ENCODE peak calls at places on chromosomes 13 and 19, in nine cellular contexts. K, O, G, N, S, D, Y, Q and E are unnamed samples.

GRCh38 chr19:58562126-58563033 is 4.0 kb upstream of the UBE2M start:
- DNase-seq in N (no peak), S (peak; percentile 39), Y (peak; percentile 60), O (no peak), Q (peak; percentile 45), D (no peak), G (no peak), K (peak; percentile 44), E (peak; percentile 55)

GRCh38 chr19:52369463-52370340 is at the start of gene ZNF880:
- DNase-seq in O (no peak), Q (peak; percentile 84), K (peak; percentile 81), N (no peak), G (no peak), D (peak; percentile 66), Y (peak; percentile 93), S (peak; percentile 89), E (peak; percentile 52)

GRCh38 chr19:45864629-45865082 is 530 bp downstream of the FOXA3 start:
- DNase-seq in Q (no peak), O (no peak), D (no peak), Y (no peak), K (no peak), N (no peak), G (no peak), S (no peak), E (no peak)

GRCh38 chr19:6229216-6229913 is 50.4 kb downstream of the MLLT1 start:
- DNase-seq in O (no peak), K (no peak), S (no peak), D (no peak), Q (no peak), Y (no peak), G (no peak), N (no peak), E (no peak)

GRCh38 chr19:6459356-6460098 is at the start of gene SLC25A23:
- DNase-seq in D (peak; percentile 76), Q (peak; percentile 70), N (peak; percentile 70), S (peak; percentile 64), O (peak; percentile 61), K (peak; percentile 47), Y (peak; percentile 97), G (peak; percentile 88), E (peak; percentile 80)

GRCh38 chr19:51107406-51108065 is 673 bp downstream of the CTU1 start:
- DNase-seq in D (no peak), G (peak; percentile 29), O (peak; percentile 15), K (peak; percentile 14), Q (no peak), Y (no peak), N (no peak), S (peak; percentile 20), E (peak; percentile 40)

GRCh38 chr19:30664358-30665058 is 292.3 kb downstream of the ZNF536 start:
- DNase-seq in Q (peak; percentile 30), N (no peak), O (no peak), Y (peak; percentile 51), D (peak; percentile 31), K (no peak), G (peak; percentile 2), S (peak; percentile 4), E (peak; percentile 12)

GRCh38 chr13:42181381-42181953 is 90.5 kb upstream of the AKAP11 start:
- DNase-seq in Y (peak; percentile 11), K (no peak), Q (no peak), N (no peak), G (no peak), O (no peak), S (no peak), D (no peak), E (no peak)

GRCh38 chr19:18211683-18212082 is 7.8 kb upstream of the RAB3A start:
- DNase-seq in N (no peak), Y (no peak), S (no peak), D (no peak), G (no peak), Q (no peak), O (no peak), K (no peak), E (no peak)

GRCh38 chr19:49585023-49585422 is 3.9 kb downstream of the PRRG2 start:
- DNase-seq in K (no peak), G (no peak), S (no peak), Q (no peak), Y (peak; percentile 54), N (no peak), D (no peak), O (no peak), E (no peak)

GRCh38 chr19:45469835-45470146 is 2.0 kb downstream of the FOSB start:
- DNase-seq in Q (no peak), N (peak; percentile 85), S (no peak), O (no peak), D (no peak), K (no peak), Y (peak; percentile 93), G (peak; percentile 95), E (no peak)

GRCh38 chr13:64272681-64273080 is 2857.0 kb upstream of the PCDH20 start:
- DNase-seq in O (no peak), S (no peak), D (no peak), Q (no peak), N (no peak), G (no peak), Y (no peak), K (peak; percentile 54), E (no peak)

GRCh38 chr19:52170304-52170703 is 1.1 kb downstream of the ZNF836 start:
- DNase-seq in Y (no peak), K (no peak), S (no peak), Q (no peak), O (no peak), N (no peak), D (no peak), G (no peak), E (no peak)

GRCh38 chr19:17311455-17312248 is 2.3 kb downstream of the DDA1 start:
- DNase-seq in O (no peak), G (no peak), Q (peak; percentile 77), N (no peak), S (peak; percentile 79), D (peak; percentile 85), Y (no peak), K (peak; percentile 55), E (peak; percentile 82)

GRCh38 chr19:27742041-27742440 is 1470.9 kb downstream of the UQCRFS1 start:
- DNase-seq in O (no peak), G (no peak), N (no peak), D (no peak), K (peak; percentile 44), S (no peak), Q (peak; percentile 53), Y (no peak), E (no peak)

GRCh38 chr19:1851581-1852293 is 3.5 kb upstream of the REXO1 start:
- DNase-seq in Y (no peak), D (no peak), N (no peak), S (no peak), G (no peak), O (no peak), K (no peak), Q (no peak), E (no peak)

DNA sequence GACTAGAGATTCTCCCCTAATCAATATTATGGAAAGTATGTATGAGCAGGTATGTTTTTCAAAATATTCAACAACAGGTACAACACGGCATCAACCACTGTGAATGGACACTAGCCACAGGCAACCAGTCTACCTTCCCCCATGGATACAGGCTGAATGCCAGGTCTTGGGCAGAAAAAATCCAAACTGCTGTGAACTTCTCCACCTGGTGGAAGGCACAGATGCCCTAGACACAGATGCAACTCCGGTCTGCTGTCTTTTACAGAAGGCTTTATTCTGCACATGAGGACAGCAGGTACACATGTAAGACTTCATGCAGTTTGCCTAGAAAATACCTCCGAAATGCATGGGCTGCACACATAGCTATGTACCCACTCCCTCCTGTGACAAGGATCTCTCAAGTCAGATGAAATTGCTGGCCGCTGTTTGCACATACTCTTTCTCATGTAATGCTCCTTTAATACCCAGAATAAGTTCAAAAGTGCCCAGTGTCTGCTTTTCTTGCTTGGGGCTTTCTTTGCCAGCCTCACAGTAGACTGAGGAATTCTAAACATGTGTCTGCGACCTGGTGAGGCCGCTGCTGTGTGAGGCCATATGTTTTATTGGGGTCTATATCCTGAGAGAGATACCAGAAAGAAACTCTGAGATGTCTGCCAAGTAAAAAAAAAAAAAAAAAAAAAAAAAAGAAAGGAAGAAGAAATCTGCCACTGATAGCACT is 325.9 kb downstream of the FOXO1 start:
- DNase-seq in D (peak; percentile 17), Q (peak; percentile 32), K (peak; percentile 28), O (no peak), G (no peak), N (no peak), Y (no peak), S (no peak), E (peak; percentile 45)
- H3K4me1 ChIP-seq in D (peaks cover 11% of the 10 kb centered on the region), Q (no peaks in the 10 kb centered on the region), K (peaks cover 5% of the 10 kb centered on the region), O (no peaks in the 10 kb centered on the region), G (peaks cover 19% of the 10 kb centered on the region), N (no peaks in the 10 kb centered on the region), Y (peaks cover 7% of the 10 kb centered on the region), S (no peaks in the 10 kb centered on the region), E (no peaks in the 10 kb centered on the region)

GRCh38 chr13:77810430-77810829 is 108.2 kb downstream of the EDNRB start:
- DNase-seq in Q (peak; percentile 8), Y (peak; percentile 23), G (peak; percentile 28), D (peak; percentile 25), K (peak; percentile 6), N (peak; percentile 58), S (peak; percentile 34), O (peak; percentile 4), E (peak; percentile 53)
- TF ChIP-seq CTCF in Q (peak; percentile 58), Y (peak; percentile 59), G (peak; percentile 76), D (no peak), K (peak; percentile 28), N (peak; percentile 45), S (peak; percentile 39), O (peak; percentile 25), E (peak; percentile 59)

DNA sequence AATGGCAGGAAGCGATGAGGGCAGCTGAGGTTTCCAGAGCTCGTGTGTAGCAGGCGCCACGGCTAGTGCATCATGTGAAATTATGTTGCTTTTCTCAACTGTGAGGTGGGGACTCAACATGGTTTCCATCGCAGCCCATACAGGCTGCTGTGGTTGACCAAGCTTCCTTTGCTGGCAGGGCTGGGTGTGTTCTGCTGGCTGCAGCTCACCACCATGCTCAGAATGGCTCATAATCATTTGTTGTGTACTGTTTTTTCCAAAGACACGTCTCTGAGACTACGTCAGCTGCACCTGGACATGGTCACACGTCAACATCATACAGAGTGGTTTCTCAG is 16.1 kb upstream of the RASA3 start:
- DNase-seq in K (no peak), G (no peak), N (peak; percentile 93), Y (peak; percentile 16), Q (no peak), O (no peak), D (no peak), S (no peak), E (no peak)
- H3K4me2 ChIP-seq in K (no peak overlapping the region), G (no peak overlapping the region), N (peak overlapping the region; percentile 52), Y (no peak overlapping the region), Q (no peak overlapping the region), O (no peak overlapping the region), D (no peak overlapping the region), S (no peak overlapping the region), E (no peak overlapping the region)

DNA sequence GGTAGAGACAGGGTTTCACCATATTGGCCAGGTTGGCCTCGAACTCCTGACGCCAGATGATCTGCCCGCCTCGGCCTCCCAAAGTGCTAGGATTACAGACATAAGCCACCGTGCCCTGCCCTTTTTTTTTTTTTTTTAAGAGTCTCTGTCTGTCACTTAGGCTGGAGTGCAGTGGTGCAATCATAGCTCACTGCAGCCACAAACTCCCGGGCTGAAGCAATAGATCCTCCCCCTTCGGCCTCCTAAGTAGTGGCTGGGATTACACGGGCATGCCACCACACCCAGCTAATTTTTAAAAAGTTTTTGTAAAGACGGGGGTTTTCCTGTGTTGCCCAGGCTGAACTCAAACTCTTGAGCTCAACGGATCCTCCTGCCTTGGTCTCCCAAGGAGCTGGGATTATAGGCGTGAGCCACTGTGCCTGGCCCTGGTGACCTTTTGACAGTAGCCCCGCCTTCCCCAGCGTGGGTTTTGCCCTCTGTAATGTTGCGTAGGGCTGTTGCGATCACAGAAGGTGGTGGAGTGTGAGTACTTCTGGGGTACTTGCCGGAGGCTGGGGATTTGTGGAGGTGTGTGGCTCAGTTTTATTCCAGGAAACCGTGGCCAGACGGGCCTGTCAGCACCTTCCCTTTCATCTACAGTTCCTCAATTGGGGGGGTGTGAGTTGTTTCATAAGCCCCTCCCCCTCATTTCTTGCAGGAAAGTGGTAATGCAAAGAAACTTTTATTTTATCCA is 11.6 kb upstream of the RETN start:
- DNase-seq in K (no peak), O (no peak), D (no peak), Y (no peak), G (no peak), N (no peak), S (no peak), Q (no peak), E (no peak)
- H3K4me1 ChIP-seq in K (no peaks in the 10 kb centered on the region), O (peaks cover 3% of the 10 kb centered on the region), D (no peaks in the 10 kb centered on the region), Y (peaks cover 2% of the 10 kb centered on the region), G (peaks cover 11% of the 10 kb centered on the region), N (no peaks in the 10 kb centered on the region), S (no peaks in the 10 kb centered on the region), Q (peaks cover 1% of the 10 kb centered on the region), E (peaks cover 2% of the 10 kb centered on the region)